ENCODE peak calls at places on chromosomes 12 and 14, in four cellular contexts. T, D, P and J are unnamed samples.

GRCh38 chr14:32203928-32204357 is 874 bp upstream of the RNU6-8 start:
- DNase-seq in T (peak; percentile 27), D (no peak), P (no peak), J (peak; percentile 29)

GRCh38 chr12:113134521-113134951 is 1.0 kb downstream of the RASAL1 start:
- DNase-seq in T (no peak), D (no peak), P (no peak), J (no peak)

GRCh38 chr12:11822071-11822818 is 172.8 kb downstream of the ETV6 start:
- DNase-seq in T (no peak), D (peak; percentile 59), P (no peak), J (peak; percentile 50)

GRCh38 chr14:22893706-22894105 is 10.7 kb downstream of the REM2 start:
- DNase-seq in T (no peak), D (no peak), P (no peak), J (no peak)

GRCh38 chr12:12032771-12033588 is 37.8 kb upstream of the BCL2L14 start:
- DNase-seq in T (peak; percentile 88), D (peak; percentile 81), P (peak; percentile 83), J (peak; percentile 78)

GRCh38 chr12:88418856-88419497 is 161.3 kb downstream of the KITLG start:
- DNase-seq in T (no peak), D (peak; percentile 38), P (no peak), J (no peak)

GRCh38 chr12:57603758-57604453 is 718 bp upstream of the DTX3 start:
- DNase-seq in T (peak; percentile 76), D (no peak), P (peak; percentile 52), J (no peak)

GRCh38 chr12:26845057-26845666 is 12.2 kb upstream of the ITPR2 start:
- DNase-seq in T (peak; percentile 68), D (peak; percentile 67), P (peak; percentile 76), J (peak; percentile 29)

GRCh38 chr12:120488057-120488660 is 7.8 kb upstream of the DYNLL1 start:
- DNase-seq in T (no peak), D (no peak), P (no peak), J (no peak)

GRCh38 chr14:54600685-54601084 is 33.8 kb downstream of the SAMD4A start:
- DNase-seq in T (no peak), D (peak; percentile 81), P (no peak), J (no peak)

GRCh38 chr12:77124767-77125166 is 59.4 kb upstream of the E2F7 start:
- DNase-seq in T (no peak), D (no peak), P (no peak), J (no peak)

GRCh38 chr14:74035556-74035955 is 16.4 kb downstream of the BBOF1 start:
- DNase-seq in T (no peak), D (peak; percentile 33), P (no peak), J (no peak)

DNA sequence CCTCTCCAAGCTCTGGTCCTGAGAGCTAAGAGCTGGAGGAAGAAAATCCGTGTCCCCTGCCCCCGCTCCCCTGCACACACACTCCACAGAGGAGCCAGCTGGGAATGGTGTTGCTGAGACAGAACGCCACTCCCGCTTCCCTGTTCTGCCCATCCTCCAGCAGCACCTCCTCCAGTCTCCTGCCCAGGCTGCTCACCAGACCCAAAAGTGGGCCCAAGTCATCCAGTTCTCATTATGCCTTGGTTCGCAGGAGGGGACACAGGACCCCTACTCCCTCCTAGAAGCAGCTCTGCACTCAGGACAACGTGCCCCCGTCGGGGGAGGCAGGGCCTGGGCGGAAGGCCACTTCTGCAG is 861 bp upstream of the TRMT61A start:
- DNase-seq in T (no peak), D (peak; percentile 41), P (no peak), J (no peak)
- H3K4me1 ChIP-seq in T (no peaks in the 10 kb centered on the region), D (peaks cover 72% of the 10 kb centered on the region), P (peaks cover 16% of the 10 kb centered on the region), J (peaks cover 36% of the 10 kb centered on the region)

GRCh38 chr12:104958009-104958945 is at the start of gene SLC41A2:
- DNase-seq in T (peak; percentile 84), D (peak; percentile 96), P (peak; percentile 87), J (peak; percentile 77)
- H2BK15ac ChIP-seq in T (no peak within 1 kb of the TSS), D (peak within 1 kb of the TSS; percentile 94), P (no peak within 1 kb of the TSS), J (peak within 1 kb of the TSS; percentile 58)

GRCh38 chr14:68688872-68689371 is 103.9 kb downstream of the ZFP36L1 start:
- DNase-seq in T (no peak), D (peak; percentile 71), P (peak; percentile 50), J (peak; percentile 23)
- H2BK12ac ChIP-seq in T (no peak overlapping the region), D (peak overlapping the region; percentile 96), P (peak overlapping the region; percentile 44), J (no peak overlapping the region)

DNA sequence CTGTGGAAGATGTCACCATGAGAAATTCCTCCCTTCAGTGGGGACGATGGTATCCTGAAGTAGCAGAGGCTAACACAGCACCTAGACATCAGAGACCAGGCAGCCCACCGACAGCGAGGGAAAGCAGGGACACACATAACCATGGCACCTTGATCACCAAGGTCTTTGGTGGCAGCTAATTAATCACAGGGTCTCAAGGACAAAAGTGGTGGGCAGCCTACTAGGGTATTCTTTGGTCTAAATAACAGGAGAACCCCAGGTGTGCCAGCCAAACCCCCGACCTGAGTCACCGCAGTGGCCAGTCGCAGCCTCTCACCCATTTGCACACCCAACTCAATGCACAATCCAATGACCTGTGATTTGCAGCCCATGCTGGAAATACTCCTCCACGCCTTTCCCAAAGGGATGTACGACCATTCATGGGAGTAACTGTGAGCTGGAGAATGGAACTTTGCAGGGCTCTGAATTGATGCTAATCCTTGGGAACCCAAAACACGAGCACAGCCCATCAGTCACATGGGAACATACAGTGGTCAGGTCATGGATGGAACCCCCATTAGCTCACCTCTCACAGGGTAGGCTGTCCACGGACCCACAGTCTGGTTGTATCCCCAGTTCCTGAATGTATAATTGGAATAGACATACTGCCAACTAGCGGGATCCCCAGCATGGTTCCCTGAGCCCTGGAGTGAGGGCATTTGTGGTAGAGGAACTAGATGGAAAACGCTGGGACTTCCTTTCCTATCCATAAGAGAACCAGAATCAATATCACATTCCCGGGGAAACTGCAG is 58.7 kb upstream of the C14orf180 start:
- DNase-seq in T (no peak), D (no peak), P (no peak), J (no peak)
- H3K4me1 ChIP-seq in T (no peaks in the 10 kb centered on the region), D (no peaks in the 10 kb centered on the region), P (no peaks in the 10 kb centered on the region), J (no peaks in the 10 kb centered on the region)

DNA sequence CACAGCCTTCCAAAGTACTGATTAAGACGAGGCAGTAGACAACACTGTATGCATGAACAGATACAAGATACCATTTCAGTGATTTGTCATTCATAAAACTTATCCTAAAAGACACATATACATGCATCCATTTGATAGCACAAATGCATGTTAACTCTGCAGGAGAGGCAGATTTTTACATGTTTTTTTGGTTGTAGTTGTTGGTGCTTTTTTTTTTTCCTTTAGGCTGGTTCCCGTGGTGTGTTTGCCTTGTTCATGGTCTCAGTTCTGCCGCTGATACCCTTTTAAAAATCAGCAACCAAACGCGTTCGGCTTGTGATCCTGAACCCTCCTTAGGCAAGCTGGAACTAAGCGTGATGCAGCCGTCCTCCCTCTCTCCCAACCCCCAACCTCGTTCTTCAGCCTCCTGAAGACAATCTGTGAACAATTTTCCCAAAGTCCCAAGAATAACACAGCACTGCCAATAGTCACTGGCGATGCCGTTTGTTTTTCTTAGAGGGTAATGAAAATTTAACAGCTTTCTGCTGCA is 1.2 kb downstream of the PRICKLE1 start:
- DNase-seq in T (no peak), D (peak; percentile 16), P (no peak), J (no peak)
- H2BK15ac ChIP-seq in T (no peak overlapping the region), D (no peak overlapping the region), P (no peak overlapping the region), J (no peak overlapping the region)

DNA sequence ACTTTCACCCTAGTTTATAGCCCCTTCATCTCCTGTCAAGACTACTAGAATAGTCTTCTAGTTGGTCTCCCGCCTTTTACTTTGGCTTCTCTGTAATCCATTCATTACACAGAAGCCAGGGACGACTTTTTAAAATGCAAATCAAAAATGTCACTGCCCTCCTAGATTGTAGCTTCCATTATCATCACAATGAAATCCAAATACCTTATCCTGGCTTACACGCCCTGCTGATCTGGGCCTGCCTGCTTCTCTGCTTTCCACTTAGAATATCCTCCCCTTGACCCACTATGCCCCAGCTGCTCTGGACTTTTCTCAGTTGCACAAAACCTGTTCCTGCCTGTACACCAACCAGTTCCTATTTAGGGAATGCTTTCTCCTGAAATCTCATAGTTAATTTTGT is 4.5 kb upstream of the EEA1 start:
- DNase-seq in T (peak; percentile 49), D (no peak), P (no peak), J (no peak)
- H2BK12ac ChIP-seq in T (no peak overlapping the region), D (no peak overlapping the region), P (peak overlapping the region; percentile 41), J (no peak overlapping the region)

DNA sequence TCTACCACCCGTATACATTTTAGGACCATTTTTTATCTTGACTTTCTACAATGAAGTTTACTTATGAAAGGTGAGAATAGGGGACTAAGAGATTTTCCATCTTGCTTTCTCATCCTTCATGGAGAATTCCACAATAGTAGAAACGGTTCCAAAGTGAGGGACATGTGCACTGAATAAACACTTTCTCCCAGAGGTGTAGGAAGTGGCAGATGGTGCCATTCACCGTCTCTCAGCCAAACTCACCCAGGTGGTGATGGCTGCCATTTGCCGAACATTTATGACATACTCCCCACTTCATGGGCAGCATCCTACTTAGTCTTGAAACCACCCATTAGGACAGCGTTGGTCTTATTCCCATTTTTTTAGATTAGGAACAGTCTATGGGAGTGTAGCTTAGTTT is 540.5 kb downstream of the DIO2 start:
- DNase-seq in T (no peak), D (no peak), P (no peak), J (no peak)
- H3K4me1 ChIP-seq in T (no peaks in the 10 kb centered on the region), D (no peaks in the 10 kb centered on the region), P (no peaks in the 10 kb centered on the region), J (no peaks in the 10 kb centered on the region)